ENCODE peak calls at places on chromosomes 11 and 22, in eight cellular contexts. One of them, this sample, is unnamed.

GRCh38 chr11:33034983-33035382 is 4.4 kb upstream of the TCP11L1 start:
- DNase-seq in GM23338: no peak
- DNase-seq in skeletal muscle cell: no peak
- DNase-seq in kidney epithelial cell: no peak
- DNase-seq in breast epithelium: no peak
- DNase-seq in lower leg skin: no peak
- DNase-seq in dorsolateral prefrontal cortex: no peak
- DNase-seq in CD4-positive, alpha-beta memory T cell: no peak
- DNase-seq in this sample: no peak

GRCh38 chr11:118156531-118157185 is 4.0 kb upstream of the SCN4B start:
- DNase-seq in GM23338: peak
- DNase-seq in skeletal muscle cell: no peak
- DNase-seq in kidney epithelial cell: no peak
- DNase-seq in breast epithelium: no peak
- DNase-seq in lower leg skin: no peak
- DNase-seq in dorsolateral prefrontal cortex: no peak
- DNase-seq in CD4-positive, alpha-beta memory T cell: peak
- DNase-seq in this sample: no peak

GRCh38 chr11:1177771-1178090 is 20.0 kb downstream of the MUC5AC start:
- DNase-seq in GM23338: no peak
- DNase-seq in skeletal muscle cell: no peak
- DNase-seq in kidney epithelial cell: no peak
- DNase-seq in breast epithelium: no peak
- DNase-seq in lower leg skin: no peak
- DNase-seq in dorsolateral prefrontal cortex: no peak
- DNase-seq in CD4-positive, alpha-beta memory T cell: no peak
- DNase-seq in this sample: no peak

GRCh38 chr11:69922015-69922595 is 102.9 kb upstream of the FGF3 start:
- DNase-seq in GM23338: no peak
- DNase-seq in skeletal muscle cell: no peak
- DNase-seq in kidney epithelial cell: no peak
- DNase-seq in breast epithelium: peak
- DNase-seq in lower leg skin: peak
- DNase-seq in dorsolateral prefrontal cortex: no peak
- DNase-seq in CD4-positive, alpha-beta memory T cell: no peak
- DNase-seq in this sample: no peak

GRCh38 chr22:47374901-47375575 is 612.6 kb downstream of the TBC1D22A start:
- DNase-seq in GM23338: no peak
- DNase-seq in skeletal muscle cell: no peak
- DNase-seq in kidney epithelial cell: no peak
- DNase-seq in breast epithelium: peak
- DNase-seq in lower leg skin: peak
- DNase-seq in dorsolateral prefrontal cortex: peak
- DNase-seq in CD4-positive, alpha-beta memory T cell: no peak
- DNase-seq in this sample: no peak

GRCh38 chr11:122097419-122098001 is 18.5 kb downstream of the BLID start:
- DNase-seq in GM23338: peak
- DNase-seq in skeletal muscle cell: no peak
- DNase-seq in kidney epithelial cell: no peak
- DNase-seq in breast epithelium: no peak
- DNase-seq in lower leg skin: no peak
- DNase-seq in dorsolateral prefrontal cortex: no peak
- DNase-seq in CD4-positive, alpha-beta memory T cell: no peak
- DNase-seq in this sample: no peak

GRCh38 chr11:96090711-96091110 is 166.8 kb upstream of the MTMR2 start:
- DNase-seq in GM23338: no peak
- DNase-seq in skeletal muscle cell: no peak
- DNase-seq in kidney epithelial cell: no peak
- DNase-seq in breast epithelium: no peak
- DNase-seq in lower leg skin: no peak
- DNase-seq in dorsolateral prefrontal cortex: no peak
- DNase-seq in CD4-positive, alpha-beta memory T cell: no peak
- DNase-seq in this sample: peak

GRCh38 chr22:28799834-28800307 is 498 bp downstream of the XBP1 start:
- DNase-seq in GM23338: peak
- DNase-seq in skeletal muscle cell: peak
- DNase-seq in kidney epithelial cell: no peak
- DNase-seq in breast epithelium: peak
- DNase-seq in lower leg skin: peak
- DNase-seq in dorsolateral prefrontal cortex: peak
- DNase-seq in CD4-positive, alpha-beta memory T cell: no peak
- DNase-seq in this sample: peak

GRCh38 chr11:22207162-22207561 is 14.3 kb downstream of the ANO5 start:
- DNase-seq in GM23338: no peak
- DNase-seq in skeletal muscle cell: no peak
- DNase-seq in kidney epithelial cell: no peak
- DNase-seq in breast epithelium: no peak
- DNase-seq in lower leg skin: no peak
- DNase-seq in dorsolateral prefrontal cortex: no peak
- DNase-seq in CD4-positive, alpha-beta memory T cell: no peak
- DNase-seq in this sample: no peak

GRCh38 chr22:45966320-45966891 is 10.6 kb downstream of the WNT7B start:
- DNase-seq in GM23338: no peak
- DNase-seq in skeletal muscle cell: no peak
- DNase-seq in kidney epithelial cell: no peak
- DNase-seq in breast epithelium: no peak
- DNase-seq in lower leg skin: no peak
- DNase-seq in dorsolateral prefrontal cortex: no peak
- DNase-seq in CD4-positive, alpha-beta memory T cell: no peak
- DNase-seq in this sample: no peak

GRCh38 chr11:134365011-134365925 is 33.5 kb downstream of the GLB1L2 start:
- DNase-seq in GM23338: no peak
- DNase-seq in skeletal muscle cell: no peak
- DNase-seq in kidney epithelial cell: no peak
- DNase-seq in breast epithelium: peak
- DNase-seq in lower leg skin: no peak
- DNase-seq in dorsolateral prefrontal cortex: peak
- DNase-seq in CD4-positive, alpha-beta memory T cell: no peak
- DNase-seq in this sample: no peak

GRCh38 chr22:44907765-44908737 is 101.8 kb downstream of the PHF21B start:
- DNase-seq in GM23338: no peak
- DNase-seq in skeletal muscle cell: no peak
- DNase-seq in kidney epithelial cell: no peak
- DNase-seq in breast epithelium: peak
- DNase-seq in lower leg skin: peak
- DNase-seq in dorsolateral prefrontal cortex: no peak
- DNase-seq in CD4-positive, alpha-beta memory T cell: no peak
- DNase-seq in this sample: no peak

GRCh38 chr11:117823294-117823940 is 1.1 kb downstream of the FXYD2 start:
- DNase-seq in GM23338: no peak
- DNase-seq in skeletal muscle cell: no peak
- DNase-seq in kidney epithelial cell: no peak
- DNase-seq in breast epithelium: no peak
- DNase-seq in lower leg skin: peak
- DNase-seq in dorsolateral prefrontal cortex: no peak
- DNase-seq in CD4-positive, alpha-beta memory T cell: peak
- DNase-seq in this sample: no peak

GRCh38 chr11:130403301-130403804 is 25.1 kb downstream of the ADAMTS8 start:
- DNase-seq in GM23338: peak
- DNase-seq in skeletal muscle cell: peak
- DNase-seq in kidney epithelial cell: peak
- DNase-seq in breast epithelium: no peak
- DNase-seq in lower leg skin: no peak
- DNase-seq in dorsolateral prefrontal cortex: peak
- DNase-seq in CD4-positive, alpha-beta memory T cell: no peak
- DNase-seq in this sample: peak

GRCh38 chr11:108538022-108538424 is 39.8 kb upstream of the POGLUT3 start:
- DNase-seq in GM23338: no peak
- DNase-seq in skeletal muscle cell: no peak
- DNase-seq in kidney epithelial cell: no peak
- DNase-seq in breast epithelium: no peak
- DNase-seq in lower leg skin: no peak
- DNase-seq in dorsolateral prefrontal cortex: no peak
- DNase-seq in CD4-positive, alpha-beta memory T cell: peak
- DNase-seq in this sample: no peak

GRCh38 chr22:37546436-37547248 is 13.6 kb upstream of the CDC42EP1 start:
- DNase-seq in GM23338: peak
- DNase-seq in skeletal muscle cell: peak
- DNase-seq in kidney epithelial cell: no peak
- DNase-seq in breast epithelium: no peak
- DNase-seq in lower leg skin: peak
- DNase-seq in dorsolateral prefrontal cortex: no peak
- DNase-seq in CD4-positive, alpha-beta memory T cell: no peak
- DNase-seq in this sample: no peak

GRCh38 chr22:46726066-46726985 is 11.7 kb downstream of the CERK start:
- DNase-seq in GM23338: no peak
- DNase-seq in skeletal muscle cell: no peak
- DNase-seq in kidney epithelial cell: no peak
- DNase-seq in breast epithelium: no peak
- DNase-seq in lower leg skin: no peak
- DNase-seq in dorsolateral prefrontal cortex: no peak
- DNase-seq in CD4-positive, alpha-beta memory T cell: no peak
- DNase-seq in this sample: no peak

GRCh38 chr22:26453812-26454500 is 24.9 kb downstream of the ASPHD2 start:
- DNase-seq in GM23338: no peak
- DNase-seq in skeletal muscle cell: no peak
- DNase-seq in kidney epithelial cell: no peak
- DNase-seq in breast epithelium: no peak
- DNase-seq in lower leg skin: peak
- DNase-seq in dorsolateral prefrontal cortex: no peak
- DNase-seq in CD4-positive, alpha-beta memory T cell: no peak
- DNase-seq in this sample: no peak

GRCh38 chr11:83219095-83219494 is 25.6 kb downstream of the ANKRD42 start:
- DNase-seq in GM23338: peak
- DNase-seq in skeletal muscle cell: no peak
- DNase-seq in kidney epithelial cell: no peak
- DNase-seq in breast epithelium: no peak
- DNase-seq in lower leg skin: no peak
- DNase-seq in dorsolateral prefrontal cortex: no peak
- DNase-seq in CD4-positive, alpha-beta memory T cell: no peak
- DNase-seq in this sample: no peak

GRCh38 chr11:32069361-32070058 is 21.4 kb upstream of the RCN1 start:
- DNase-seq in GM23338: no peak
- DNase-seq in skeletal muscle cell: no peak
- DNase-seq in kidney epithelial cell: no peak
- DNase-seq in breast epithelium: no peak
- DNase-seq in lower leg skin: no peak
- DNase-seq in dorsolateral prefrontal cortex: no peak
- DNase-seq in CD4-positive, alpha-beta memory T cell: no peak
- DNase-seq in this sample: no peak

GRCh38 chr22:45750626-45751025 is 79.0 kb downstream of the ATXN10 start:
- DNase-seq in GM23338: no peak
- DNase-seq in skeletal muscle cell: no peak
- DNase-seq in kidney epithelial cell: no peak
- DNase-seq in breast epithelium: no peak
- DNase-seq in lower leg skin: no peak
- DNase-seq in dorsolateral prefrontal cortex: no peak
- DNase-seq in CD4-positive, alpha-beta memory T cell: no peak
- DNase-seq in this sample: no peak

GRCh38 chr11:73236879-73237278 is 18.8 kb downstream of the P2RY2 start:
- DNase-seq in GM23338: peak
- DNase-seq in skeletal muscle cell: no peak
- DNase-seq in kidney epithelial cell: no peak
- DNase-seq in breast epithelium: no peak
- DNase-seq in lower leg skin: no peak
- DNase-seq in dorsolateral prefrontal cortex: no peak
- DNase-seq in CD4-positive, alpha-beta memory T cell: peak
- DNase-seq in this sample: no peak

GRCh38 chr22:27008454-27008853 is 351.1 kb downstream of the MIAT start:
- DNase-seq in GM23338: no peak
- DNase-seq in skeletal muscle cell: no peak
- DNase-seq in kidney epithelial cell: no peak
- DNase-seq in breast epithelium: no peak
- DNase-seq in lower leg skin: no peak
- DNase-seq in dorsolateral prefrontal cortex: no peak
- DNase-seq in CD4-positive, alpha-beta memory T cell: no peak
- DNase-seq in this sample: no peak

DNA sequence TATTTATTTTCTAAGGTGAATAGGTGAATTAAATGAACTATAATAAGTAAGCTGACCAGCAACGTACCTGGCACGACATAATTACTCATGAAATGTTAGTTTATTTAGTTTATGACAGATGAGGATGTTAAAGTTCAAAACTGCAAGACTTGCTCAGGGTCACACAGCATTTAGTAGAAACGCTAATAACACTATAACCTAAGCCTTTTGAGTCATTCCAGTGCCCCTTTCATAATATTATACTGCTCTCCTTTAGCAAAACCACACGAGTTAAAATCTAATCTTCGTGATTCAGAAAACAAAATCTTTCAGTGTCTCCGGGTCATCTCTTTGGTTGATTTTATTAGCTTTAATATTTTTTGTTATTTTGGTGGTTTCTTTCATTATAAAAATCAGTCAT is 39.6 kb downstream of the BTBD10 start:
- DNase-seq in GM23338: no peak
- DNase-seq in skeletal muscle cell: no peak
- DNase-seq in kidney epithelial cell: no peak
- DNase-seq in breast epithelium: no peak
- DNase-seq in lower leg skin: no peak
- DNase-seq in dorsolateral prefrontal cortex: no peak
- DNase-seq in CD4-positive, alpha-beta memory T cell: no peak
- DNase-seq in this sample: no peak
- H3K4me3 ChIP-seq in GM23338: no peak
- H3K4me3 ChIP-seq in skeletal muscle cell: no peak
- H3K4me3 ChIP-seq in kidney epithelial cell: no peak
- H3K4me3 ChIP-seq in breast epithelium: no peak
- H3K4me3 ChIP-seq in lower leg skin: no peak
- H3K4me3 ChIP-seq in dorsolateral prefrontal cortex: no peak
- H3K4me3 ChIP-seq in CD4-positive, alpha-beta memory T cell: no peak
- H3K4me3 ChIP-seq in this sample: no peak

GRCh38 chr11:129209891-129210830 is 18.0 kb upstream of the ARHGAP32 start:
- DNase-seq in GM23338: no peak
- DNase-seq in skeletal muscle cell: no peak
- DNase-seq in kidney epithelial cell: no peak
- DNase-seq in breast epithelium: no peak
- DNase-seq in lower leg skin: no peak
- DNase-seq in dorsolateral prefrontal cortex: no peak
- DNase-seq in CD4-positive, alpha-beta memory T cell: no peak
- DNase-seq in this sample: no peak
- H3K4me3 ChIP-seq in GM23338: peak
- H3K4me3 ChIP-seq in skeletal muscle cell: no peak
- H3K4me3 ChIP-seq in kidney epithelial cell: no peak
- H3K4me3 ChIP-seq in breast epithelium: no peak
- H3K4me3 ChIP-seq in lower leg skin: no peak
- H3K4me3 ChIP-seq in dorsolateral prefrontal cortex: no peak
- H3K4me3 ChIP-seq in CD4-positive, alpha-beta memory T cell: no peak
- H3K4me3 ChIP-seq in this sample: no peak

DNA sequence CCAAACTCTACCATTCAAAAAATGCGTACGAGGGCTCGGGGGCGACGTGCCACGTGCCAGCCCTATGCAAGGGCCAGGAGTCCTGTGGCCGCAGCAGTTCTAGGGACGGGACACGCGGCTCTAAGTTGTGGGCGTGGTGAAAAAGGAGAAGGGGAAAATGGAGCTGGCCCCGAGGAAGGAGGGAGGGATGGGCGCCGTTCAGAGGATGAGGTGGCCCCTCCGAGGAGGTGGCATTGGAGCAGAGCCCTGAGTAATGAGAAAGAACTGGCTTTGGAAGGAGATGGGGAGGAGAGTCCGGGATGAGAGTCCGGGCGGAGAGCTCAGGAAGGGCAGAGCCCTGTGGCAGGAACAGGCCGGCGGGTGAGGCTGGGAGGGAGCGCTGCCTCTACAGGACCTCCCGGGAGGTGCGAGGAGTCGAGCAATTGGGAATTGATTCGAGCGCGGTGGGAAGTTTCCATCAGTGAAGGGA is 21.0 kb downstream of the OTUB1 start:
- DNase-seq in GM23338: peak
- DNase-seq in skeletal muscle cell: no peak
- DNase-seq in kidney epithelial cell: no peak
- DNase-seq in breast epithelium: no peak
- DNase-seq in lower leg skin: no peak
- DNase-seq in dorsolateral prefrontal cortex: no peak
- DNase-seq in CD4-positive, alpha-beta memory T cell: no peak
- DNase-seq in this sample: no peak
- H3K4me3 ChIP-seq in GM23338: peak
- H3K4me3 ChIP-seq in skeletal muscle cell: peak
- H3K4me3 ChIP-seq in kidney epithelial cell: no peak
- H3K4me3 ChIP-seq in breast epithelium: peak
- H3K4me3 ChIP-seq in lower leg skin: no peak
- H3K4me3 ChIP-seq in dorsolateral prefrontal cortex: peak
- H3K4me3 ChIP-seq in CD4-positive, alpha-beta memory T cell: no peak
- H3K4me3 ChIP-seq in this sample: peak

GRCh38 chr11:67261635-67261941 is 4.7 kb upstream of the GRK2 start:
- DNase-seq in GM23338: no peak
- DNase-seq in skeletal muscle cell: no peak
- DNase-seq in kidney epithelial cell: no peak
- DNase-seq in breast epithelium: peak
- DNase-seq in lower leg skin: no peak
- DNase-seq in dorsolateral prefrontal cortex: no peak
- DNase-seq in CD4-positive, alpha-beta memory T cell: no peak
- DNase-seq in this sample: no peak
- H3K4me3 ChIP-seq in GM23338: peak
- H3K4me3 ChIP-seq in skeletal muscle cell: peak
- H3K4me3 ChIP-seq in kidney epithelial cell: no peak
- H3K4me3 ChIP-seq in breast epithelium: peak
- H3K4me3 ChIP-seq in lower leg skin: no peak
- H3K4me3 ChIP-seq in dorsolateral prefrontal cortex: peak
- H3K4me3 ChIP-seq in CD4-positive, alpha-beta memory T cell: no peak
- H3K4me3 ChIP-seq in this sample: peak